ENCODE peak calls at places on chromosome 21, in five cellular contexts. H is cardiac muscle cell, T is neural progenitor cell, X is right lobe of liver, V is AG09309. Z is an unnamed sample.
A peak's percentile ranks its signal among the peaks of the same experiment; 100 is the strongest.

GRCh38 chr21:16579538-16579937 is 849.8 kb downstream of the USP25 start:
- DNase-seq in H (no peak), T (no peak), X (no peak), V (no peak), Z (no peak)

GRCh38 chr21:19999369-20000272 is 998.6 kb upstream of the NCAM2 start:
- DNase-seq in H (no peak), T (no peak), X (no peak), V (no peak), Z (no peak)

GRCh38 chr21:40841524-40842196 is 5.3 kb downstream of the DSCAM start:
- DNase-seq in H (peak; percentile 88), T (peak; percentile 85), X (peak; percentile 77), V (no peak), Z (no peak)

GRCh38 chr21:25934771-25935224 is 200.0 kb downstream of the GABPA start:
- DNase-seq in H (no peak), T (no peak), X (peak; percentile 78), V (peak; percentile 83), Z (peak; percentile 67)

GRCh38 chr21:23812485-23812884 is 1794.8 kb downstream of the MRPL39 start:
- DNase-seq in H (no peak), T (no peak), X (no peak), V (no peak), Z (no peak)

GRCh38 chr21:17532292-17532691 is 19.4 kb downstream of the CXADR start:
- DNase-seq in H (no peak), T (no peak), X (no peak), V (no peak), Z (no peak)

GRCh38 chr21:33033094-33033951 is 7.6 kb downstream of the OLIG2 start:
- DNase-seq in H (no peak), T (peak; percentile 44), X (no peak), V (no peak), Z (no peak)

GRCh38 chr21:24899138-24899537 is 708.1 kb downstream of the MRPL39 start:
- DNase-seq in H (no peak), T (no peak), X (no peak), V (no peak), Z (no peak)

GRCh38 chr21:31755027-31755426 is 23.1 kb upstream of the SCAF4 start:
- DNase-seq in H (no peak), T (no peak), X (no peak), V (no peak), Z (no peak)
- TF ChIP-seq CTCF in H (no peak), T (no peak), X (no peak), V (no peak), Z (no peak)

DNA sequence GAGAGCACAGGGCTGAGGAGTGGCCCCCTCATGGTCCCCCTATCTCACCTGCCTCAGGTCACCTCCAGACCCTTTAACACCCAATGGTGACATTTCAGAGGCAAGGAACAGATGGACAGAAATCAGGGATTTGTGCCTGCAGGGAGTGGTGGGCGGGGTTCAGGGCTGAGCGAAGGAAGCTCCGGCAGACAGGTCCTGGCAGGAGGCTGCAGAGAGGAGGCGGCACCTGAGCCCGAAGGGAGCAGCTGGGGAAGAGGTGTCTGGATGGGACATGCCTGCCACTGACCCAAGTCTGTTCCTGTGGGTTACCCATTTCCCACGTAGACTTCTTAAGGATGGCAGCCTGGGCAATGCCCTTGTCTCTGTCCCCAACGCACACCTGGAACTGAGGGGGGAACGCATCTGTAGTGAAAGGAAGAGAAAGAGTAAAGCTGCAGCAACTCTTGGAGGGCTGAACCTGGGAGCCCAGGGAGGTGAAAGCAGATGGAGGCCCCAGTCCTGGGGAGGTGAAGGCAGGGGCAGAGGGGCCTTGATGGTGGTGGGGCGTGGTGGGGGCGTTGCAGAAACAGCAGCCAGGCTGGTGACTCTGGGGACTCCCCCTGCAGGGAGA is 61.6 kb upstream of the ADARB1 start:
- DNase-seq in H (no peak), T (peak; percentile 58), X (no peak), V (no peak), Z (no peak)
- TF ChIP-seq CTCF in H (no peak), T (no peak), X (no peak), V (no peak), Z (no peak)

GRCh38 chr21:44741921-44742320 is 30.5 kb upstream of the TSPEAR start:
- DNase-seq in H (no peak), T (no peak), X (no peak), V (no peak), Z (no peak)

GRCh38 chr21:44738621-44739020 is 27.2 kb upstream of the TSPEAR start:
- DNase-seq in H (no peak), T (no peak), X (peak; percentile 20), V (no peak), Z (no peak)

GRCh38 chr21:44740721-44741120 is 29.3 kb upstream of the TSPEAR start:
- DNase-seq in H (no peak), T (no peak), X (no peak), V (no peak), Z (no peak)

GRCh38 chr21:44739316-44739715 is 27.9 kb upstream of the TSPEAR start:
- DNase-seq in H (no peak), T (no peak), X (no peak), V (no peak), Z (no peak)

GRCh38 chr21:44742418-44743153 is 31.2 kb upstream of the TSPEAR start:
- DNase-seq in H (no peak), T (no peak), X (no peak), V (no peak), Z (no peak)
- TF ChIP-seq CTCF in H (peak; percentile 34), T (peak; percentile 7), X (peak; percentile 37), V (peak; percentile 30), Z (peak; percentile 11)

GRCh38 chr21:42854246-42855010 is 24.9 kb downstream of the WDR4 start:
- DNase-seq in H (no peak), T (no peak), X (no peak), V (no peak), Z (no peak)
- TF ChIP-seq CTCF in H (no peak), T (no peak), X (no peak), V (no peak), Z (no peak)

GRCh38 chr21:30194701-30195299 is 21.1 kb downstream of the CLDN8 start:
- DNase-seq in H (peak; percentile 64), T (peak; percentile 74), X (no peak), V (no peak), Z (no peak)
- TF ChIP-seq CTCF in H (peak; percentile 65), T (peak; percentile 94), X (peak; percentile 47), V (no peak), Z (peak; percentile 39)

GRCh38 chr21:35441868-35442582 is 392.9 kb upstream of the RUNX1 start:
- DNase-seq in H (no peak), T (no peak), X (no peak), V (no peak), Z (no peak)

GRCh38 chr21:35438643-35439404 is 389.7 kb upstream of the RUNX1 start:
- DNase-seq in H (no peak), T (no peak), X (no peak), V (no peak), Z (no peak)

GRCh38 chr21:35437941-35438340 is 388.8 kb upstream of the RUNX1 start:
- DNase-seq in H (no peak), T (no peak), X (no peak), V (no peak), Z (no peak)

DNA sequence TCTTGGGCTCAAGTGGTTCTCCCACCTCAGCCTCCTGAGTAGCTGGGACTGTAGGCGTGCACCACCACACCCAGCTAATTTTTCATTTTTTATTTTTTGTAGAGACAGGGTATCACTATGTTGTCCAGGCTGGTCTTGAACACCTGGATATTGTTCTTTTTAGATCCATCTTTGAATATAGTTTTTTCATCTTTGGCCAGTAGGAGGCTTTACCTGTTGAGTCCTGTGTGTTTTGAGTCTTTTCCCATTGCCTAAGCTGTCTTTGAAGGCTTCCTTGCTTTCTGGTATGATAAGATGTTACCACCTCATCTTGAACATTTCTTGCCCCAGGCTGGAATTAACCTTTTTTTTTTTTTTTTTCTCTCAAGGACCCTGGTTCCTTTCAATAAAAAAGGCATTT is 387.8 kb upstream of the RUNX1 start:
- DNase-seq in H (no peak), T (no peak), X (no peak), V (no peak), Z (no peak)
- TF ChIP-seq CTCF in H (no peak), T (no peak), X (no peak), V (peak; percentile 7), Z (no peak)

GRCh38 chr21:31686272-31686913 is 26.9 kb downstream of the SOD1 start:
- DNase-seq in H (no peak), T (no peak), X (no peak), V (no peak), Z (no peak)

GRCh38 chr21:31682625-31683024 is 23.1 kb downstream of the SOD1 start:
- DNase-seq in H (no peak), T (no peak), X (no peak), V (no peak), Z (no peak)

GRCh38 chr21:31687108-31687507 is 27.6 kb downstream of the SOD1 start:
- DNase-seq in H (no peak), T (no peak), X (no peak), V (no peak), Z (no peak)

GRCh38 chr21:31684918-31685317 is 25.4 kb downstream of the SOD1 start:
- DNase-seq in H (no peak), T (no peak), X (no peak), V (no peak), Z (no peak)

DNA sequence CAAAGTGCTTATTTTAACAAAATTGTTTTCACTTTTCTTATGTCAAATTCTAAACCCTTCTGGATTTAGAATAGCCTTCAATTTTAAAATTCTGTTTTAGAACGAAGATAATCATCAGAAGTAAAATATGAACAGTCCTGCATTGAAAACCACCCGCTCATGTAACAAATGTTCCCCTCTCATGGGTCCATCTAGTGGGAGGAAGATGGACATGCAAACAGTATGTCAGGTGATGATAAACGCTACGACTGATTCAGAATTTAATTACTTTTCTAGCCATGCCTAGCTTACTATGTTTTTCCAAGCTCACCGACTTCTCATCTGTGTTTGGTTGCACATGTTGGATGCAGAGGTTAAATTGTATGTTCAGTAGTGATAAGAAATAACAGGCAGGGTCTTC is 23.5 kb downstream of the SOD1 start:
- DNase-seq in H (no peak), T (no peak), X (no peak), V (no peak), Z (no peak)
- TF ChIP-seq CTCF in H (peak; percentile 14), T (peak; percentile 25), X (no peak), V (peak; percentile 2), Z (no peak)

DNA sequence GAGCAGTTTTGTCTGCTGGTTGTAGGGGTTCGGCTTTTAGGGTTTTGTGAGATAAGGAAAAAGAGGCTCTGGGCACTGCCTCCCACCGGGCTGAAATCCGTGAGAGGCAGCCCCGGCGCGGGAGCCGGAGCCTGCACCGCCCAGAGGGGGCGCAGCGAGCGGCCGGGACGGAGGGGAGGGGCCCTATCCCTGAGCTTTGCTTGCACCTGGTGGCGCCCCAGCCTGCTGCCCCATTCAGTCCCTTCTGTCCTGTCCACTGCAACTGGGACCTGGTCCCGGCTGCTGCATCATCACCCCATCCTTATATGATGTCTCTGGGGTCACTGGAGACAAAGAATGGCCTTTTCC is 512 bp upstream of the KCNJ6 start:
- DNase-seq in H (peak; percentile 70), T (peak; percentile 85), X (no peak), V (no peak), Z (no peak)
- TF ChIP-seq CTCF in H (no peak), T (peak; percentile 62), X (no peak), V (no peak), Z (no peak)